ENCODE peak calls at places on chromosomes 12 and 14, in nine cellular contexts. T, S, A, J, O, K, N, Q and Y are unnamed samples.

GRCh38 chr12:12725956-12726542 is 8.9 kb downstream of the CDKN1B start:
- DNase-seq in J (no peak), A (no peak), Q (no peak), N (no peak), T (no peak), K (no peak), S (no peak), O (no peak), Y (no peak)

GRCh38 chr12:113649256-113649830 is 177.7 kb upstream of the LHX5 start:
- DNase-seq in S (no peak), N (no peak), A (no peak), Q (no peak), T (no peak), O (no peak), K (no peak), J (no peak), Y (peak)

GRCh38 chr12:2967651-2968050 is 8.5 kb downstream of the TEAD4 start:
- DNase-seq in O (no peak), J (no peak), Q (no peak), S (no peak), A (no peak), T (no peak), N (no peak), K (no peak), Y (no peak)

GRCh38 chr12:19491863-19492262 is 52.6 kb downstream of the AEBP2 start:
- DNase-seq in J (no peak), K (no peak), S (no peak), N (no peak), A (no peak), T (no peak), Q (no peak), O (no peak), Y (no peak)

GRCh38 chr14:105857223-105857815 is 330.9 kb downstream of the TMEM121 start:
- DNase-seq in O (no peak), Q (no peak), N (no peak), K (peak), A (peak), T (no peak), S (no peak), J (no peak), Y (peak)

GRCh38 chr12:67740706-67741105 is 92.2 kb downstream of the DYRK2 start:
- DNase-seq in Q (no peak), K (no peak), A (no peak), T (no peak), S (no peak), J (no peak), O (no peak), N (no peak), Y (no peak)

GRCh38 chr12:94207467-94208432 is 59.4 kb downstream of the PLXNC1 start:
- DNase-seq in K (peak), S (no peak), A (no peak), Q (no peak), O (no peak), T (no peak), J (peak), N (no peak), Y (peak)

GRCh38 chr12:27347779-27348178 is 15.1 kb downstream of the BMAL2 start:
- DNase-seq in J (no peak), T (no peak), N (no peak), A (no peak), S (no peak), K (no peak), O (no peak), Q (no peak), Y (no peak)

GRCh38 chr14:101547107-101547738 is 14.1 kb upstream of the DIO3 start:
- DNase-seq in T (no peak), S (no peak), A (no peak), J (no peak), K (no peak), N (no peak), O (no peak), Q (no peak), Y (no peak)

GRCh38 chr12:737117-737739 is 15.2 kb upstream of the WNK1 start:
- DNase-seq in K (no peak), T (no peak), Q (no peak), N (no peak), S (no peak), O (no peak), A (no peak), J (no peak), Y (no peak)

GRCh38 chr14:50333010-50333409 is 20.9 kb downstream of the DMAC2L start:
- DNase-seq in N (peak), Q (no peak), K (no peak), J (no peak), O (no peak), T (peak), S (no peak), A (no peak), Y (no peak)

GRCh38 chr14:44300911-44301310 is 206.2 kb downstream of the FSCB start:
- DNase-seq in S (no peak), O (no peak), A (no peak), K (no peak), T (no peak), N (no peak), Q (no peak), J (no peak), Y (no peak)

GRCh38 chr12:131121705-131122405 is 168.1 kb downstream of the ADGRD1 start:
- DNase-seq in K (no peak), J (no peak), O (no peak), Q (no peak), A (no peak), S (no peak), T (no peak), N (no peak), Y (no peak)

GRCh38 chr12:130579231-130579630 is 136.9 kb downstream of the RIMBP2 start:
- DNase-seq in Q (no peak), J (no peak), O (no peak), T (no peak), S (no peak), A (no peak), N (no peak), K (no peak), Y (no peak)

GRCh38 chr12:18430425-18431048 is 169.2 kb downstream of the PIK3C2G start:
- DNase-seq in S (peak), O (peak), T (peak), J (peak), Q (no peak), A (peak), N (no peak), K (peak), Y (peak)

GRCh38 chr14:52351561-52352491 is 37.7 kb downstream of the PTGER2 start:
- DNase-seq in J (no peak), A (no peak), N (peak), Q (no peak), O (no peak), T (peak), S (no peak), K (no peak), Y (no peak)

DNA sequence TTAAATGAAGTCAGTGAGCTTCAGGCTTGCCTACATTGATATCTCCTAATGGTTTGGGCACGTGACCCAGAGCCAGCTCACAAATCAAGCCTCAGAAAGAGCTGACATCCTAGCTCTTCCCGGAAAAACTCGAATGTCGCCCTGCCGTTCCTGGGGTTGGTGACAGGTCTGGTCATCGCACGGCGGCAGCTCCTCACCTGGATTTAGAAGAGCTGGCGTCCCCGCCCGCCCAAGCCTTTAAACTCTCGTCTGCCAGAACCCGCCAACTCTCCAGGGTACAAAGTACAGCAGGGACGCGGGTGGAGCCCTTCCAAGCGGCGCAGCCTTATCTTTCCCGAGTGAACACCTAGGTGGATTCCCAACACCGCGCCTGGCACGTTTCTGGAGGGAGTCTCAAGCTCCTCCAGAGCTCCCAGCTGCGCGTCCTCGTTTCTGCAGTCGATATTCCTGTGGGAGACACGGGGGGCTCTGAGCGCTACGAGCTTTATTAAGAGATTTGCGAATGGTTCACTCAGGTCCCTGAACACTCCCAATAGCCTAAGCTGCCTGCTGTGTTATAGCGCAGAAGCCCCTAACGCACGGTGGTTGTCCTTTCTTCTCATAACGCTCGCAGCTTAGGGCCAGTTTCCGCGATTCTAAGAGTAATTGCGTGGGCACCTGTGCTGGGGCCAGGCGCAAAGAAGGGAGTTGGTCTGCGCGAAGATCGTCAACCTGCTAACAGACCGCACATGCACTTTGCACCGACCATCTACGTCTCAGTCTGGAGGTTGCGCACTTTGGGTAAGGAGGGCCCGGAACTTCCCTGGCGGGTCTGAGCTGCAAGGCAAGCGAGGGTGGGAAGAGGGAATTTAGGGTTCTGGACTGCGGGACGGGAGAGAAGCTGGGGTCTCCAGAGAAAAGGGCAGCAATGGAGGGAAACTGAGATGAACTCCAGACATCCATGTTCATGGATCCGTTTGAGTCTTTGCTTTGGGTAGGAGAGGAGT is at the start of gene SSTR1:
- DNase-seq in S (no peak), N (no peak), J (no peak), Q (no peak), T (no peak), K (no peak), A (peak), O (no peak), Y (no peak)
- TF ChIP-seq POLR2A in S (no peak), N (no peak), J (no peak), Q (no peak), T (no peak), K (no peak), A (peak), O (no peak), Y (no peak)

DNA sequence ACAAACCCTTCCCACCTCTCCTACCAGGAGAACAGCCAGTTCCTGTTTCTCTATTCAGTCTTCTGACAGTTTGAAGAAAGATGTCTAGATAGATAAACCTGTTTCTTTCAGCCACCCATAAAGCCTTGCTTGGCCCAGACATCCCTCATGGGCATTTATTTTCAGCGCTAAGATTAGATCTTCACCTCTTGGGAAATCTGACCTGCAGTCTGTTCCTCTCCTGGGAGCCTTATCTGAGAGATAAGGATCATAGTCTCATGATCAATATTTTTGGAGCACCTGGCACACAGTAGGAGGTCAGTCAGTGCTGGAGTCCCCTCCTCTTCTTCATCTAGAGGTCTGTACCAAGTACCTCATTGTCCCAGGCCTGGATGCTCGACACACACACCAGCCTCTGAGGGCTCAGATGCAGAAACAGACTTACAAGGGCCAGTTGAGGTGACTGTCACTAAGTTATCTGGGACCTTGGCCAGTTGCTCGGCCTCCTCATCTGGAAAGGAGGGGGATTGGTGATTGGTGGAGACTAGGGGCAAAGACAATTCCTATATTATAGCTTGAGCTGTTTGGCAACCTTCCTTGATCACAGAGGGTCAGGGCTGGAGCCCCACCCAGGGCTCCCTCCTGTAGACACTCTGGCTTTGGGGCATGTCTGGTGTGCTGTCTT is 18.2 kb downstream of the ACVRL1 start:
- DNase-seq in T (no peak), S (no peak), O (no peak), N (no peak), A (no peak), J (no peak), Q (no peak), K (no peak), Y (peak)
- TF ChIP-seq POLR2A in T (no peak), S (no peak), O (no peak), N (no peak), A (no peak), J (no peak), Q (no peak), K (no peak), Y (no peak)

GRCh38 chr12:92553389-92553788 is 149.4 kb upstream of the PLEKHG7 start:
- DNase-seq in T (no peak), J (no peak), K (no peak), Q (no peak), A (peak), N (peak), O (no peak), S (no peak), Y (no peak)
- TF ChIP-seq POLR2A in T (no peak), J (no peak), K (no peak), Q (no peak), A (no peak), N (no peak), O (no peak), S (no peak), Y (no peak)

GRCh38 chr14:99479903-99480855 is 480 bp downstream of the SETD3 start:
- DNase-seq in K (peak), O (peak), Q (peak), J (peak), N (peak), S (peak), A (peak), T (peak), Y (peak)
- TF ChIP-seq POLR2A in K (no peak), O (peak), Q (no peak), J (peak), N (peak), S (no peak), A (peak), T (peak), Y (no peak)

GRCh38 chr14:97002454-97002853 is 205.3 kb downstream of the VRK1 start:
- DNase-seq in T (no peak), J (no peak), S (no peak), N (no peak), K (no peak), A (no peak), Q (no peak), O (no peak), Y (no peak)
- TF ChIP-seq POLR2A in T (no peak), J (no peak), S (no peak), N (no peak), K (no peak), A (no peak), Q (no peak), O (no peak), Y (no peak)

GRCh38 chr12:57693659-57694458 is at the start of gene OS9:
- DNase-seq in N (peak), S (peak), T (peak), O (peak), K (peak), Q (peak), J (peak), A (peak), Y (peak)
- TF ChIP-seq POLR2A in N (peak), S (peak), T (peak), O (peak), K (peak), Q (peak), J (peak), A (peak), Y (peak)

GRCh38 chr12:71439613-71440392 is at the start of gene LGR5:
- DNase-seq in Q (no peak), K (peak), T (peak), N (no peak), J (no peak), A (no peak), S (no peak), O (no peak), Y (no peak)
- TF ChIP-seq POLR2A in Q (no peak), K (no peak), T (no peak), N (no peak), J (peak), A (no peak), S (no peak), O (no peak), Y (no peak)